ENCODE peak calls at places on chromosomes 16 and 17, in six cellular contexts. One of them, this sample, is unnamed. For H3K9me3, the result is how much of the 10 kb centered on the place peaks cover.

GRCh38 chr17:58666858-58667267 is 25.0 kb downstream of the TEX14 start:
- DNase-seq in CD4-positive, alpha-beta memory T cell: peak
- DNase-seq in CD8-positive, alpha-beta memory T cell: peak
- DNase-seq in psoas muscle: peak
- DNase-seq in transverse colon: peak
- DNase-seq in OCI-LY7: no peak
- DNase-seq in this sample: peak

GRCh38 chr17:73283250-73283649 is 21.6 kb upstream of the CPSF4L start:
- DNase-seq in transverse colon: no peak
- DNase-seq in CD8-positive, alpha-beta memory T cell: no peak
- DNase-seq in CD4-positive, alpha-beta memory T cell: no peak
- DNase-seq in psoas muscle: no peak
- DNase-seq in OCI-LY7: no peak
- DNase-seq in this sample: no peak

GRCh38 chr16:29745126-29745852 is 501 bp downstream of the C16orf54 start:
- DNase-seq in psoas muscle: no peak
- DNase-seq in transverse colon: peak
- DNase-seq in CD4-positive, alpha-beta memory T cell: peak
- DNase-seq in CD8-positive, alpha-beta memory T cell: peak
- DNase-seq in OCI-LY7: no peak
- DNase-seq in this sample: no peak

GRCh38 chr17:888998-889401 is 90.6 kb downstream of the NXN start:
- DNase-seq in transverse colon: no peak
- DNase-seq in OCI-LY7: peak
- DNase-seq in CD8-positive, alpha-beta memory T cell: no peak
- DNase-seq in CD4-positive, alpha-beta memory T cell: no peak
- DNase-seq in psoas muscle: no peak
- DNase-seq in this sample: peak

GRCh38 chr17:30230596-30231125 is 4.8 kb downstream of the SLC6A4 start:
- DNase-seq in psoas muscle: no peak
- DNase-seq in CD4-positive, alpha-beta memory T cell: no peak
- DNase-seq in OCI-LY7: no peak
- DNase-seq in transverse colon: no peak
- DNase-seq in CD8-positive, alpha-beta memory T cell: no peak
- DNase-seq in this sample: no peak

GRCh38 chr16:53291757-53292392 is 142.4 kb upstream of the RBL2 start:
- DNase-seq in OCI-LY7: no peak
- DNase-seq in CD8-positive, alpha-beta memory T cell: no peak
- DNase-seq in CD4-positive, alpha-beta memory T cell: no peak
- DNase-seq in transverse colon: no peak
- DNase-seq in psoas muscle: no peak
- DNase-seq in this sample: no peak

GRCh38 chr16:72284042-72284789 is 112.3 kb upstream of the PMFBP1 start:
- DNase-seq in CD8-positive, alpha-beta memory T cell: no peak
- DNase-seq in transverse colon: no peak
- DNase-seq in CD4-positive, alpha-beta memory T cell: no peak
- DNase-seq in psoas muscle: no peak
- DNase-seq in OCI-LY7: no peak
- DNase-seq in this sample: no peak

GRCh38 chr16:81457326-81458133 is 12.9 kb downstream of the CMIP start:
- DNase-seq in transverse colon: no peak
- DNase-seq in CD8-positive, alpha-beta memory T cell: no peak
- DNase-seq in CD4-positive, alpha-beta memory T cell: no peak
- DNase-seq in OCI-LY7: no peak
- DNase-seq in psoas muscle: peak
- DNase-seq in this sample: no peak

GRCh38 chr16:85986931-85987749 is 88.2 kb downstream of the IRF8 start:
- DNase-seq in transverse colon: peak
- DNase-seq in psoas muscle: no peak
- DNase-seq in CD8-positive, alpha-beta memory T cell: peak
- DNase-seq in OCI-LY7: peak
- DNase-seq in CD4-positive, alpha-beta memory T cell: no peak
- DNase-seq in this sample: peak

GRCh38 chr17:40614431-40615294 is 33.0 kb downstream of the SMARCE1 start:
- DNase-seq in CD8-positive, alpha-beta memory T cell: no peak
- DNase-seq in CD4-positive, alpha-beta memory T cell: no peak
- DNase-seq in transverse colon: no peak
- DNase-seq in psoas muscle: no peak
- DNase-seq in OCI-LY7: peak
- DNase-seq in this sample: no peak

GRCh38 chr17:44522883-44523671 is 19.9 kb upstream of the GPATCH8 start:
- DNase-seq in psoas muscle: peak
- DNase-seq in CD4-positive, alpha-beta memory T cell: peak
- DNase-seq in transverse colon: peak
- DNase-seq in OCI-LY7: peak
- DNase-seq in CD8-positive, alpha-beta memory T cell: no peak
- DNase-seq in this sample: peak

GRCh38 chr17:9268546-9268945 is 247.2 kb downstream of the NTN1 start:
- DNase-seq in OCI-LY7: no peak
- DNase-seq in psoas muscle: no peak
- DNase-seq in transverse colon: no peak
- DNase-seq in CD4-positive, alpha-beta memory T cell: no peak
- DNase-seq in CD8-positive, alpha-beta memory T cell: no peak
- DNase-seq in this sample: no peak

GRCh38 chr17:82234211-82235055 is 5.6 kb downstream of the SLC16A3 start:
- DNase-seq in transverse colon: no peak
- DNase-seq in CD8-positive, alpha-beta memory T cell: no peak
- DNase-seq in psoas muscle: peak
- DNase-seq in OCI-LY7: peak
- DNase-seq in CD4-positive, alpha-beta memory T cell: no peak
- DNase-seq in this sample: peak

GRCh38 chr16:50146479-50147435 is 6.3 kb upstream of the TENT4B start:
- DNase-seq in OCI-LY7: no peak
- DNase-seq in psoas muscle: no peak
- DNase-seq in CD4-positive, alpha-beta memory T cell: no peak
- DNase-seq in CD8-positive, alpha-beta memory T cell: no peak
- DNase-seq in transverse colon: no peak
- DNase-seq in this sample: no peak

GRCh38 chr17:50928662-50929061 is 62.5 kb upstream of the TOB1 start:
- DNase-seq in CD8-positive, alpha-beta memory T cell: no peak
- DNase-seq in OCI-LY7: no peak
- DNase-seq in CD4-positive, alpha-beta memory T cell: no peak
- DNase-seq in transverse colon: no peak
- DNase-seq in psoas muscle: no peak
- DNase-seq in this sample: no peak

GRCh38 chr16:711548-712320 is 3.2 kb upstream of the METRN start:
- DNase-seq in transverse colon: peak
- DNase-seq in CD4-positive, alpha-beta memory T cell: peak
- DNase-seq in OCI-LY7: peak
- DNase-seq in CD8-positive, alpha-beta memory T cell: peak
- DNase-seq in psoas muscle: peak
- DNase-seq in this sample: peak

GRCh38 chr16:626787-627457 is 3.9 kb upstream of the WFIKKN1 start:
- DNase-seq in CD8-positive, alpha-beta memory T cell: no peak
- DNase-seq in transverse colon: no peak
- DNase-seq in OCI-LY7: no peak
- DNase-seq in psoas muscle: peak
- DNase-seq in CD4-positive, alpha-beta memory T cell: no peak
- DNase-seq in this sample: no peak

GRCh38 chr17:58334661-58335060 is 6.1 kb upstream of the TSPOAP1 start:
- DNase-seq in OCI-LY7: no peak
- DNase-seq in CD4-positive, alpha-beta memory T cell: no peak
- DNase-seq in transverse colon: no peak
- DNase-seq in psoas muscle: no peak
- DNase-seq in CD8-positive, alpha-beta memory T cell: no peak
- DNase-seq in this sample: no peak

GRCh38 chr17:15463363-15463762 is 4.1 kb downstream of the CDRT4 start:
- DNase-seq in CD8-positive, alpha-beta memory T cell: no peak
- DNase-seq in transverse colon: peak
- DNase-seq in psoas muscle: peak
- DNase-seq in CD4-positive, alpha-beta memory T cell: no peak
- DNase-seq in OCI-LY7: no peak
- DNase-seq in this sample: no peak

GRCh38 chr17:82528484-82529265 is 9.1 kb downstream of the FOXK2 start:
- DNase-seq in psoas muscle: peak
- DNase-seq in CD8-positive, alpha-beta memory T cell: no peak
- DNase-seq in transverse colon: peak
- DNase-seq in OCI-LY7: peak
- DNase-seq in CD4-positive, alpha-beta memory T cell: no peak
- DNase-seq in this sample: no peak

GRCh38 chr16:29674188-29674587 is 4.8 kb upstream of the QPRT start:
- DNase-seq in transverse colon: peak
- DNase-seq in psoas muscle: peak
- DNase-seq in OCI-LY7: no peak
- DNase-seq in CD8-positive, alpha-beta memory T cell: no peak
- DNase-seq in CD4-positive, alpha-beta memory T cell: no peak
- DNase-seq in this sample: no peak

GRCh38 chr17:57518587-57519118 is 226.4 kb downstream of the CCDC182 start:
- DNase-seq in psoas muscle: no peak
- DNase-seq in transverse colon: no peak
- DNase-seq in CD8-positive, alpha-beta memory T cell: no peak
- DNase-seq in OCI-LY7: no peak
- DNase-seq in CD4-positive, alpha-beta memory T cell: no peak
- DNase-seq in this sample: no peak

GRCh38 chr17:45429338-45430005 is 3.2 kb downstream of the ARHGAP27 start:
- DNase-seq in psoas muscle: no peak
- DNase-seq in CD4-positive, alpha-beta memory T cell: no peak
- DNase-seq in CD8-positive, alpha-beta memory T cell: no peak
- DNase-seq in transverse colon: no peak
- DNase-seq in OCI-LY7: no peak
- DNase-seq in this sample: no peak

GRCh38 chr17:43587647-43588046 is 41.5 kb upstream of the ETV4 start:
- DNase-seq in CD4-positive, alpha-beta memory T cell: no peak
- DNase-seq in OCI-LY7: no peak
- DNase-seq in transverse colon: no peak
- DNase-seq in CD8-positive, alpha-beta memory T cell: no peak
- DNase-seq in psoas muscle: no peak
- DNase-seq in this sample: no peak

GRCh38 chr16:10039220-10040096 is 142.8 kb downstream of the GRIN2A start:
- DNase-seq in transverse colon: no peak
- DNase-seq in psoas muscle: no peak
- DNase-seq in CD4-positive, alpha-beta memory T cell: no peak
- DNase-seq in CD8-positive, alpha-beta memory T cell: no peak
- DNase-seq in OCI-LY7: no peak
- DNase-seq in this sample: no peak

GRCh38 chr16:2481676-2482075 is 6.7 kb downstream of the TBC1D24 start:
- DNase-seq in psoas muscle: no peak
- DNase-seq in OCI-LY7: no peak
- DNase-seq in CD4-positive, alpha-beta memory T cell: no peak
- DNase-seq in transverse colon: no peak
- DNase-seq in CD8-positive, alpha-beta memory T cell: no peak
- DNase-seq in this sample: no peak

GRCh38 chr16:2482181-2483107 is 7.5 kb downstream of the TBC1D24 start:
- DNase-seq in OCI-LY7: no peak
- DNase-seq in transverse colon: peak
- DNase-seq in CD4-positive, alpha-beta memory T cell: no peak
- DNase-seq in psoas muscle: peak
- DNase-seq in CD8-positive, alpha-beta memory T cell: no peak
- DNase-seq in this sample: no peak

GRCh38 chr16:2484898-2485508 is 10.1 kb downstream of the TBC1D24 start:
- DNase-seq in OCI-LY7: no peak
- DNase-seq in CD4-positive, alpha-beta memory T cell: no peak
- DNase-seq in psoas muscle: no peak
- DNase-seq in transverse colon: no peak
- DNase-seq in CD8-positive, alpha-beta memory T cell: no peak
- DNase-seq in this sample: no peak

GRCh38 chr16:2483939-2484897 is 9.3 kb downstream of the TBC1D24 start:
- DNase-seq in CD8-positive, alpha-beta memory T cell: no peak
- DNase-seq in OCI-LY7: no peak
- DNase-seq in psoas muscle: no peak
- DNase-seq in transverse colon: no peak
- DNase-seq in CD4-positive, alpha-beta memory T cell: no peak
- DNase-seq in this sample: no peak

GRCh38 chr16:2483160-2483559 is 8.2 kb downstream of the TBC1D24 start:
- DNase-seq in transverse colon: no peak
- DNase-seq in CD4-positive, alpha-beta memory T cell: no peak
- DNase-seq in CD8-positive, alpha-beta memory T cell: no peak
- DNase-seq in psoas muscle: no peak
- DNase-seq in OCI-LY7: no peak
- DNase-seq in this sample: no peak
- H3K9me3 ChIP-seq in transverse colon: under half
- H3K9me3 ChIP-seq in CD4-positive, alpha-beta memory T cell: under half
- H3K9me3 ChIP-seq in CD8-positive, alpha-beta memory T cell: under half
- H3K9me3 ChIP-seq in psoas muscle: under half
- H3K9me3 ChIP-seq in OCI-LY7: under half
- H3K9me3 ChIP-seq in this sample: under half

GRCh38 chr16:87919681-87919994 is 16.7 kb downstream of the CA5A start:
- DNase-seq in transverse colon: no peak
- DNase-seq in OCI-LY7: no peak
- DNase-seq in CD8-positive, alpha-beta memory T cell: no peak
- DNase-seq in CD4-positive, alpha-beta memory T cell: no peak
- DNase-seq in psoas muscle: no peak
- DNase-seq in this sample: no peak
- H3K9me3 ChIP-seq in transverse colon: under half
- H3K9me3 ChIP-seq in OCI-LY7: under half
- H3K9me3 ChIP-seq in CD8-positive, alpha-beta memory T cell: under half
- H3K9me3 ChIP-seq in CD4-positive, alpha-beta memory T cell: under half
- H3K9me3 ChIP-seq in psoas muscle: under half
- H3K9me3 ChIP-seq in this sample: under half

GRCh38 chr16:5412721-5413120 is 315.1 kb upstream of the EEF2KMT start:
- DNase-seq in CD8-positive, alpha-beta memory T cell: no peak
- DNase-seq in OCI-LY7: no peak
- DNase-seq in CD4-positive, alpha-beta memory T cell: no peak
- DNase-seq in psoas muscle: no peak
- DNase-seq in transverse colon: no peak
- DNase-seq in this sample: no peak

GRCh38 chr16:5415123-5415522 is 317.5 kb upstream of the EEF2KMT start:
- DNase-seq in transverse colon: no peak
- DNase-seq in CD8-positive, alpha-beta memory T cell: no peak
- DNase-seq in psoas muscle: no peak
- DNase-seq in OCI-LY7: no peak
- DNase-seq in CD4-positive, alpha-beta memory T cell: no peak
- DNase-seq in this sample: peak

GRCh38 chr16:5416013-5416412 is 318.4 kb upstream of the EEF2KMT start:
- DNase-seq in CD4-positive, alpha-beta memory T cell: no peak
- DNase-seq in psoas muscle: no peak
- DNase-seq in transverse colon: no peak
- DNase-seq in CD8-positive, alpha-beta memory T cell: no peak
- DNase-seq in OCI-LY7: no peak
- DNase-seq in this sample: no peak
- H3K9me3 ChIP-seq in CD4-positive, alpha-beta memory T cell: under half
- H3K9me3 ChIP-seq in psoas muscle: under half
- H3K9me3 ChIP-seq in transverse colon: under half
- H3K9me3 ChIP-seq in CD8-positive, alpha-beta memory T cell: under half
- H3K9me3 ChIP-seq in OCI-LY7: under half
- H3K9me3 ChIP-seq in this sample: under half

DNA sequence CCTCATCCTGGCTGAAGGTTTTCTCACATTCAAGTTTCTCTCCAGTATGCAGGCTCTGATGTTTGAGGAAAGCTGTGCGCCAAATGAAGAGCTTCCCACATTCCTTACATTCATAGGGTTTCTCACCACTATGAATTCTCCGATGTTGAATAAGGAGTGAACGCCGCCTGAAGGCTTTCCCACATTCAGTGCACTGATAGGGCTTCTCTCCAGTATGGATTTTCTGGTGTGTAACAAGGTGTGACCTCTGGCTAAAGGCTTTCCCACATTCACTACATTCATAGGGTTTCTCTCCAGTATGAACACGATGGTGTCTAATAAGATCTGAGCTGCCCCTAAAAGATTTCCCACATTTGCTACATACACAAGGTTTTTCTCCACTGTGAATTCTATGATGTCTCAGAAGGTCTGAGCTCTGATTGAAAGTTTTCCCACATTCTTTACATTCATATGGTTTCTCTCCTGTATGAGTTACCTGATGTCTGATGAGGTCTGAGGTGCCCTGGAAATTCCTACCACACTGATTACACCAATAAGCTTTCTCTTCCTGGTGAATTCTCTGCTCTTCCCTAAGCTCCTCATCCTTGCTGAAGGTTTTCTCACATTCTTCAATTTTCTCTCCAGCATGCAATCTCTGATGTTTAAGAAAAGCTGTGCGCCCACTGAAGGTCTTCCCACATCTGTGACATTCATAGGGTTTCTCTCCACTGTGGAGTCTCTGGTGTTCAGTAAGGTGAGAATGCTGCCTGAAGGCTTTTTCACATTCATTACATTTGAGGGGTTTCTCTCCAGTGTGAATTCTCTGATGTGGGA is 8.9 kb downstream of the ZNF594 start:
- DNase-seq in CD8-positive, alpha-beta memory T cell: no peak
- DNase-seq in CD4-positive, alpha-beta memory T cell: no peak
- DNase-seq in transverse colon: no peak
- DNase-seq in psoas muscle: no peak
- DNase-seq in OCI-LY7: no peak
- DNase-seq in this sample: no peak
- H3K9me3 ChIP-seq in CD8-positive, alpha-beta memory T cell: half or more
- H3K9me3 ChIP-seq in CD4-positive, alpha-beta memory T cell: under half
- H3K9me3 ChIP-seq in transverse colon: half or more
- H3K9me3 ChIP-seq in psoas muscle: half or more
- H3K9me3 ChIP-seq in OCI-LY7: under half
- H3K9me3 ChIP-seq in this sample: half or more

This sample was measured in Karpas-422.